ENCODE peak calls at places on chromosomes 7 and 10, in six cellular contexts. P is D721Med, R is H4, X is HEK293T, L is T-helper 1 cell, F is cardiac muscle cell. W is an unnamed sample.

GRCh38 chr10:96588060-96588554 is 1.3 kb upstream of the TM9SF3 start:
- DNase-seq in P (no peak), R (no peak), X (no peak), L (no peak), F (no peak), W (no peak)

GRCh38 chr10:86793696-86794095 is 37.3 kb downstream of the BMPR1A start:
- DNase-seq in P (no peak), R (no peak), X (no peak), L (no peak), F (no peak), W (no peak)

GRCh38 chr10:93080350-93081046 is 6.8 kb downstream of the CYP26A1 start:
- DNase-seq in P (peak; percentile 87), R (no peak), X (peak; percentile 80), L (peak; percentile 29), F (peak; percentile 67), W (peak; percentile 35)

GRCh38 chr7:24748521-24748920 is 8.7 kb downstream of the GSDME start:
- DNase-seq in P (no peak), R (no peak), X (no peak), L (no peak), F (no peak), W (no peak)

GRCh38 chr7:16028103-16028502 is 341.6 kb upstream of the MEOX2 start:
- DNase-seq in P (no peak), R (peak; percentile 98), X (no peak), L (no peak), F (no peak), W (peak; percentile 12)

GRCh38 chr7:86953219-86953618 is 106.2 kb downstream of the ELAPOR2 start:
- DNase-seq in P (no peak), R (no peak), X (no peak), L (no peak), F (no peak), W (no peak)

GRCh38 chr10:63633677-63634487 is 112.7 kb downstream of the REEP3 start:
- DNase-seq in P (no peak), R (peak; percentile 54), X (peak; percentile 44), L (no peak), F (peak; percentile 48), W (no peak)

GRCh38 chr7:135169936-135170222 is 628 bp downstream of the CYREN start:
- DNase-seq in P (no peak), R (no peak), X (no peak), L (no peak), F (no peak), W (no peak)

GRCh38 chr7:116101709-116102108 is 71.1 kb upstream of the TFEC start:
- DNase-seq in P (no peak), R (no peak), X (no peak), L (no peak), F (no peak), W (no peak)

GRCh38 chr7:137196665-137197064 is 146.9 kb downstream of the PTN start:
- DNase-seq in P (no peak), R (no peak), X (no peak), L (no peak), F (no peak), W (no peak)